ENCODE peak calls at places on chromosome 20, in eight cellular contexts. E, T, N, P, S, K, W and H are unnamed samples.

GRCh38 chr20:14449323-14449722 is 111.9 kb upstream of the FLRT3 start:
- DNase-seq in E (no peak), T (no peak), N (no peak), P (no peak), S (no peak), K (no peak), W (no peak), H (peak)

GRCh38 chr20:40897177-40897700 is 131.4 kb upstream of the TOP1 start:
- DNase-seq in E (no peak), T (no peak), N (peak), P (no peak), S (no peak), K (no peak), W (no peak), H (no peak)

GRCh38 chr20:1010659-1011058 is 8.5 kb upstream of the RSPO4 start:
- DNase-seq in E (no peak), T (no peak), N (no peak), P (no peak), S (no peak), K (no peak), W (no peak), H (no peak)

GRCh38 chr20:7704021-7704420 is 236.2 kb downstream of the HAO1 start:
- DNase-seq in E (no peak), T (peak), N (no peak), P (no peak), S (no peak), K (no peak), W (no peak), H (no peak)

GRCh38 chr20:41334452-41335421 is 5.9 kb upstream of the LPIN3 start:
- DNase-seq in E (no peak), T (no peak), N (no peak), P (no peak), S (no peak), K (no peak), W (no peak), H (no peak)

GRCh38 chr20:25987073-25987927 is 290.6 kb upstream of the ZNF337 start:
- DNase-seq in E (peak), T (peak), N (no peak), P (peak), S (peak), K (peak), W (peak), H (no peak)

GRCh38 chr20:50343125-50343489 is 152.5 kb downstream of the CEBPB start:
- DNase-seq in E (no peak), T (no peak), N (no peak), P (no peak), S (no peak), K (no peak), W (no peak), H (no peak)

GRCh38 chr20:57622579-57623381 is 2.6 kb upstream of the ZBP1 start:
- DNase-seq in E (peak), T (no peak), N (no peak), P (no peak), S (peak), K (peak), W (peak), H (peak)

GRCh38 chr20:36644713-36645109 is 1.3 kb downstream of the SLA2 start:
- DNase-seq in E (peak), T (no peak), N (no peak), P (no peak), S (no peak), K (no peak), W (peak), H (no peak)

GRCh38 chr20:37714973-37715657 is 21.3 kb downstream of the CTNNBL1 start:
- DNase-seq in E (no peak), T (no peak), N (no peak), P (no peak), S (no peak), K (no peak), W (no peak), H (no peak)

GRCh38 chr20:50034567-50035170 is 51.9 kb downstream of the SNAI1 start:
- DNase-seq in E (no peak), T (no peak), N (peak), P (no peak), S (no peak), K (peak), W (no peak), H (no peak)

GRCh38 chr20:59013959-59014608 is 5.1 kb upstream of the TUBB1 start:
- DNase-seq in E (no peak), T (no peak), N (no peak), P (no peak), S (no peak), K (peak), W (peak), H (no peak)

GRCh38 chr20:24738981-24739633 is 210.0 kb upstream of the CST7 start:
- DNase-seq in E (no peak), T (no peak), N (no peak), P (no peak), S (no peak), K (no peak), W (no peak), H (no peak)

GRCh38 chr20:62949153-62949821 is 3.2 kb upstream of the SLC17A9 start:
- DNase-seq in E (no peak), T (no peak), N (no peak), P (no peak), S (no peak), K (no peak), W (no peak), H (no peak)

GRCh38 chr20:8095648-8096572 is 36.2 kb upstream of the PLCB1 start:
- DNase-seq in E (no peak), T (no peak), N (peak), P (no peak), S (peak), K (no peak), W (no peak), H (no peak)

GRCh38 chr20:38426006-38426405 is 9.1 kb downstream of the SNHG17 start:
- DNase-seq in E (no peak), T (no peak), N (peak), P (no peak), S (peak), K (no peak), W (no peak), H (no peak)

GRCh38 chr20:58014628-58015315 is 213.7 kb downstream of the ANKRD60 start:
- DNase-seq in E (no peak), T (no peak), N (no peak), P (no peak), S (no peak), K (no peak), W (no peak), H (no peak)

GRCh38 chr20:50020283-50020682 is 37.5 kb downstream of the SNAI1 start:
- DNase-seq in E (peak), T (no peak), N (no peak), P (no peak), S (peak), K (no peak), W (peak), H (peak)

GRCh38 chr20:51631011-51631950 is 88.8 kb upstream of the NFATC2 start:
- DNase-seq in E (no peak), T (no peak), N (peak), P (no peak), S (peak), K (no peak), W (peak), H (peak)

GRCh38 chr20:58065508-58066361 is 162.7 kb downstream of the ANKRD60 start:
- DNase-seq in E (no peak), T (no peak), N (peak), P (no peak), S (no peak), K (no peak), W (peak), H (peak)

GRCh38 chr20:32251470-32251869 is 26.0 kb upstream of the KIF3B start:
- DNase-seq in E (no peak), T (no peak), N (no peak), P (no peak), S (no peak), K (peak), W (no peak), H (no peak)

GRCh38 chr20:37934634-37935010 is 31.7 kb downstream of the VSTM2L start:
- DNase-seq in E (no peak), T (no peak), N (no peak), P (no peak), S (no peak), K (no peak), W (no peak), H (no peak)

GRCh38 chr20:34343458-34344255 is 19.4 kb upstream of the ITCH start:
- DNase-seq in E (no peak), T (no peak), N (no peak), P (no peak), S (no peak), K (no peak), W (no peak), H (no peak)

GRCh38 chr20:2657674-2658073 is 5.2 kb downstream of the NOP56 start:
- DNase-seq in E (no peak), T (no peak), N (no peak), P (no peak), S (no peak), K (no peak), W (no peak), H (no peak)

GRCh38 chr20:57399587-57400261 is 8.5 kb downstream of the RBM38 start:
- DNase-seq in E (no peak), T (no peak), N (no peak), P (no peak), S (no peak), K (peak), W (no peak), H (no peak)